ENCODE peak calls at places on chromosomes 16 and 17, in ten cellular contexts. E is body of pancreas, G is H1, H is HCT116, C is esophagus squamous epithelium, S is fibroblast of lung, F is left lung, L is GM12878, X is left ventricle myocardium inferior, R is mammary epithelial cell. U is an unnamed sample.

GRCh38 chr16:85781685-85782370 is 17.5 kb downstream of the EMC8 start:
- DNase-seq in X (peak), E (peak), S (peak), L (no peak), C (no peak), G (no peak), H (no peak), F (no peak), R (no peak), U (peak)

GRCh38 chr16:77262971-77263370 is 63.8 kb downstream of the SYCE1L start:
- DNase-seq in G (no peak), C (no peak), S (no peak), E (no peak), R (no peak), H (no peak), L (no peak), F (no peak), X (no peak), U (no peak)

GRCh38 chr17:44345497-44346026 is 460 bp downstream of the GRN start:
- DNase-seq in L (no peak), E (peak), S (peak), F (no peak), C (no peak), G (peak), R (peak), H (peak), X (no peak), U (peak)

GRCh38 chr16:23434380-23434779 is 18.6 kb downstream of the COG7 start:
- DNase-seq in C (no peak), X (no peak), S (peak), F (no peak), E (peak), H (peak), R (peak), L (peak), G (no peak), U (peak)

GRCh38 chr16:11139624-11140375 is 116.2 kb downstream of the SOCS1 start:
- DNase-seq in F (no peak), E (no peak), S (no peak), R (no peak), L (no peak), G (no peak), C (no peak), H (peak), X (no peak), U (no peak)

GRCh38 chr17:81451823-81452222 is 56.6 kb downstream of the BAHCC1 start:
- DNase-seq in C (no peak), H (no peak), X (no peak), S (no peak), E (no peak), L (no peak), G (no peak), F (no peak), R (no peak), U (no peak)

GRCh38 chr17:57861000-57861736 is 11.3 kb upstream of the MRPS23 start:
- DNase-seq in X (peak), G (peak), E (peak), F (peak), C (peak), S (peak), R (no peak), H (peak), L (no peak), U (peak)

GRCh38 chr16:22267764-22268163 is 29.4 kb upstream of the POLR3E start:
- DNase-seq in C (no peak), L (no peak), S (no peak), R (no peak), F (no peak), E (no peak), H (no peak), G (no peak), X (no peak), U (no peak)

GRCh38 chr17:59406808-59407381 is 75.4 kb downstream of the YPEL2 start:
- DNase-seq in S (peak), L (no peak), X (no peak), H (no peak), E (no peak), C (no peak), G (no peak), R (no peak), F (no peak), U (no peak)

GRCh38 chr16:79047337-79047736 is 553.2 kb downstream of the MAF start:
- DNase-seq in G (no peak), E (no peak), C (no peak), R (no peak), H (no peak), L (no peak), X (no peak), F (no peak), S (no peak), U (no peak)
- TF ChIP-seq CTCF in G (peak), E (no peak), C (peak), R (peak), H (no peak), L (peak), X (peak), F (peak), S (no peak), U (peak)

GRCh38 chr17:62807812-62808575 is at the start of gene MARCHF10:
- DNase-seq in C (no peak), R (no peak), X (no peak), L (no peak), G (peak), S (no peak), E (peak), F (peak), H (no peak), U (peak)
- H3K4me3 ChIP-seq in C (peak), R (no peak), X (peak), L (no peak), G (peak), S (peak), E (no peak), F (peak), H (peak), U (peak)

GRCh38 chr16:53756329-53756996 is 52.5 kb downstream of the FTO start:
- DNase-seq in G (no peak), R (peak), H (no peak), X (no peak), L (no peak), C (no peak), S (peak), F (no peak), E (no peak), U (no peak)
- H3K27ac ChIP-seq in G (no peak), R (peak), H (no peak), X (no peak), L (no peak), C (no peak), S (no peak), F (no peak), E (peak), U (peak)

DNA sequence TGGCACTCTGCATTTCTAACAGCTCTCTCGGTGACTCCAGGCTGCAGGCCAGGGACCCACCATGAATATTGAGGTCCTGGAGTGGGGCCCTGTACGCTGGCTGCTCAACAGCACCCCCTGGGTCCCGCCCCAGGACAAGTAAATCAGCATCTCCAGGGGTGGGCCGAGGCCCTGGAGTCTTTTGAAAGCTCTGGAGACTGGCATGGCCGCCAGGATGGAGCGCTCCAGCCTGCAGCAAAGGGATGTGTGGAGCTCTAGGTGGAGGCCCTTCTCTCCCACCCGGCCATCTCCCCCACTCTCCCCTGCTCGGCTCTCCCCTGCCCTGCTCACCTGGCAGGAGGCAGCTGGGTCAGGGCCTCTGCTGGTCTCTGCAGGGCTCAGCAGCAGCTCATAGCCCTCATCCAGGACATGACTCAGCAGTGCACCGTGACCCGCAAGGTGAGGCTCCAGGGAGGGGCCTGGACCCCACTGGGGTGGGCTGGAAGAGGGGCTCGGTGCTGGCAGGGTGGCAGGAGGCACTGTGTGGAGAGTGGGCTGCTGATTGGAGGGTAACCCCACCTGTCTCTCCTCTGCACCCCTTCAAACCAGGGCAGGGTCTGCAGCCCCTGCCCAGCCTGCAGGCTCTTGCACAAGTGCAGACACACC is 16.6 kb downstream of the SGSH start:
- DNase-seq in C (no peak), H (no peak), S (no peak), F (no peak), L (no peak), X (no peak), G (no peak), E (no peak), R (no peak), U (no peak)
- TF ChIP-seq CTCF in C (no peak), H (no peak), S (no peak), F (no peak), L (peak), X (no peak), G (no peak), E (no peak), R (no peak), U (no peak)